ENCODE peak calls at places on chromosomes 3 and 15, in five cellular contexts. One of them, this sample, is unnamed.

GRCh38 chr15:92429378-92430066 is 35.8 kb downstream of the ST8SIA2 start:
- DNase-seq in amygdala: no peak
- DNase-seq in GM23338: peak; percentile 61
- DNase-seq in glomerular endothelial cell: no peak
- DNase-seq in AML-193: no peak
- DNase-seq in this sample: no peak

GRCh38 chr3:171980578-171981270 is 58.7 kb upstream of the FNDC3B start:
- DNase-seq in amygdala: no peak
- DNase-seq in glomerular endothelial cell: no peak
- DNase-seq in AML-193: peak; percentile 94
- DNase-seq in GM23338: no peak
- DNase-seq in this sample: no peak

GRCh38 chr15:85010114-85010471 is 28.4 kb downstream of the PDE8A start:
- DNase-seq in amygdala: no peak
- DNase-seq in AML-193: peak; percentile 34
- DNase-seq in GM23338: no peak
- DNase-seq in glomerular endothelial cell: no peak
- DNase-seq in this sample: no peak

GRCh38 chr15:100241572-100242479 is 99.9 kb downstream of the ADAMTS17 start:
- DNase-seq in amygdala: no peak
- DNase-seq in AML-193: no peak
- DNase-seq in GM23338: peak; percentile 58
- DNase-seq in glomerular endothelial cell: no peak
- DNase-seq in this sample: peak; percentile 31

GRCh38 chr3:107531917-107532469 is 9.2 kb downstream of the BBX start:
- DNase-seq in GM23338: no peak
- DNase-seq in glomerular endothelial cell: no peak
- DNase-seq in amygdala: no peak
- DNase-seq in AML-193: no peak
- DNase-seq in this sample: no peak

GRCh38 chr15:81375461-81375860 is 1.4 kb upstream of the TMC3 start:
- DNase-seq in amygdala: no peak
- DNase-seq in AML-193: no peak
- DNase-seq in glomerular endothelial cell: no peak
- DNase-seq in GM23338: no peak
- DNase-seq in this sample: no peak

GRCh38 chr3:44648564-44649229 is at the start of gene ZNF35:
- DNase-seq in GM23338: peak; percentile 98
- DNase-seq in amygdala: peak; percentile 64
- DNase-seq in AML-193: no peak
- DNase-seq in glomerular endothelial cell: peak; percentile 60
- DNase-seq in this sample: peak; percentile 69

GRCh38 chr3:139394116-139394515 is 4.7 kb upstream of the COPB2 start:
- DNase-seq in GM23338: no peak
- DNase-seq in glomerular endothelial cell: no peak
- DNase-seq in AML-193: peak; percentile 36
- DNase-seq in amygdala: no peak
- DNase-seq in this sample: no peak

GRCh38 chr3:99974989-99975388 is 139.3 kb downstream of the FILIP1L start:
- DNase-seq in amygdala: no peak
- DNase-seq in GM23338: no peak
- DNase-seq in AML-193: no peak
- DNase-seq in glomerular endothelial cell: no peak
- DNase-seq in this sample: no peak

GRCh38 chr3:71376911-71377310 is 206.6 kb downstream of the FOXP1 start:
- DNase-seq in GM23338: no peak
- DNase-seq in amygdala: no peak
- DNase-seq in AML-193: no peak
- DNase-seq in glomerular endothelial cell: no peak
- DNase-seq in this sample: no peak

GRCh38 chr3:117054551-117054950 is 345.0 kb downstream of the TUSC7 start:
- DNase-seq in glomerular endothelial cell: no peak
- DNase-seq in AML-193: no peak
- DNase-seq in amygdala: no peak
- DNase-seq in GM23338: peak; percentile 19
- DNase-seq in this sample: no peak

GRCh38 chr3:65170357-65171090 is 482.7 kb upstream of the ADAMTS9 start:
- DNase-seq in AML-193: peak; percentile 8
- DNase-seq in glomerular endothelial cell: peak; percentile 44
- DNase-seq in GM23338: peak; percentile 62
- DNase-seq in amygdala: peak; percentile 17
- DNase-seq in this sample: peak; percentile 44

GRCh38 chr15:65156692-65157091 is 23.1 kb upstream of the PDCD7 start:
- DNase-seq in glomerular endothelial cell: no peak
- DNase-seq in amygdala: no peak
- DNase-seq in AML-193: no peak
- DNase-seq in GM23338: no peak
- DNase-seq in this sample: no peak

GRCh38 chr3:48919215-48920138 is 835 bp downstream of the ARIH2 start:
- DNase-seq in glomerular endothelial cell: no peak
- DNase-seq in GM23338: peak; percentile 66
- DNase-seq in AML-193: peak; percentile 72
- DNase-seq in amygdala: peak; percentile 39
- DNase-seq in this sample: no peak

GRCh38 chr3:25889132-25889917 is 99.4 kb downstream of the OXSM start:
- DNase-seq in GM23338: peak; percentile 38
- DNase-seq in AML-193: no peak
- DNase-seq in amygdala: no peak
- DNase-seq in glomerular endothelial cell: no peak
- DNase-seq in this sample: no peak

GRCh38 chr3:77259701-77260100 is 219.8 kb downstream of the ROBO2 start:
- DNase-seq in glomerular endothelial cell: no peak
- DNase-seq in AML-193: no peak
- DNase-seq in GM23338: no peak
- DNase-seq in amygdala: no peak
- DNase-seq in this sample: no peak

GRCh38 chr3:157061271-157061670 is 98.7 kb downstream of the CCNL1 start:
- DNase-seq in AML-193: no peak
- DNase-seq in glomerular endothelial cell: no peak
- DNase-seq in amygdala: no peak
- DNase-seq in GM23338: no peak
- DNase-seq in this sample: no peak

GRCh38 chr3:61777483-61777882 is 216.1 kb downstream of the PTPRG start:
- DNase-seq in AML-193: no peak
- DNase-seq in amygdala: no peak
- DNase-seq in glomerular endothelial cell: no peak
- DNase-seq in GM23338: no peak
- DNase-seq in this sample: no peak

GRCh38 chr15:85404922-85405293 is 24.5 kb downstream of the AKAP13 start:
- DNase-seq in AML-193: no peak
- DNase-seq in GM23338: no peak
- DNase-seq in glomerular endothelial cell: no peak
- DNase-seq in amygdala: no peak
- DNase-seq in this sample: no peak

GRCh38 chr15:101499863-101500713 is 10.6 kb upstream of the PCSK6 start:
- DNase-seq in amygdala: no peak
- DNase-seq in glomerular endothelial cell: no peak
- DNase-seq in AML-193: peak; percentile 56
- DNase-seq in GM23338: no peak
- DNase-seq in this sample: peak; percentile 72

GRCh38 chr15:66292261-66293084 is 895 bp upstream of the DIS3L start:
- DNase-seq in amygdala: no peak
- DNase-seq in GM23338: no peak
- DNase-seq in AML-193: peak; percentile 9
- DNase-seq in glomerular endothelial cell: no peak
- DNase-seq in this sample: no peak

GRCh38 chr3:16174389-16174788 is at the start of gene GALNT15:
- DNase-seq in glomerular endothelial cell: no peak
- DNase-seq in GM23338: no peak
- DNase-seq in amygdala: peak; percentile 82
- DNase-seq in AML-193: no peak
- DNase-seq in this sample: peak; percentile 76

GRCh38 chr3:59313365-59313764 is 263.5 kb upstream of the CFAP20DC start:
- DNase-seq in GM23338: peak; percentile 73
- DNase-seq in AML-193: peak; percentile 53
- DNase-seq in glomerular endothelial cell: no peak
- DNase-seq in amygdala: no peak
- DNase-seq in this sample: no peak